ENCODE peak calls at places on chromosomes 5 and 9, in four cellular contexts. T is GM23338, I is neural progenitor cell, F is fibroblast of villous mesenchyme. J is an unnamed sample.

GRCh38 chr5:14266686-14267085 is 123.5 kb downstream of the TRIO start:
- DNase-seq in T (no peak), I (no peak), F (peak; percentile 48), J (peak; percentile 26)

GRCh38 chr5:140261403-140262171 is 41.3 kb downstream of the PFDN1 start:
- DNase-seq in T (no peak), I (no peak), F (peak; percentile 93), J (peak; percentile 86)

GRCh38 chr9:109560470-109561132 is 62.5 kb upstream of the PTPN3 start:
- DNase-seq in T (peak; percentile 74), I (peak; percentile 57), F (no peak), J (no peak)

GRCh38 chr9:23160952-23161469 is 665.0 kb downstream of the ELAVL2 start:
- DNase-seq in T (no peak), I (no peak), F (no peak), J (no peak)

GRCh38 chr9:36770025-36770424 is 197.3 kb downstream of the MELK start:
- DNase-seq in T (no peak), I (no peak), F (no peak), J (no peak)

GRCh38 chr9:90726215-90726614 is 75.4 kb upstream of the SYK start:
- DNase-seq in T (peak; percentile 73), I (peak; percentile 19), F (no peak), J (no peak)

GRCh38 chr9:84857224-84857623 is 187.7 kb downstream of the NTRK2 start:
- DNase-seq in T (no peak), I (no peak), F (no peak), J (peak; percentile 49)

GRCh38 chr9:21770877-21771560 is 31.4 kb upstream of the MTAP start:
- DNase-seq in T (no peak), I (peak; percentile 6), F (peak; percentile 60), J (peak; percentile 92)

GRCh38 chr5:87900419-87900818 is 368.2 kb downstream of the TMEM161B start:
- DNase-seq in T (no peak), I (no peak), F (peak; percentile 13), J (no peak)

GRCh38 chr5:87899109-87900100 is 369.2 kb downstream of the TMEM161B start:
- DNase-seq in T (peak; percentile 23), I (peak; percentile 88), F (peak; percentile 38), J (no peak)
- TF ChIP-seq CTCF in T (peak; percentile 39), I (peak; percentile 37), F (no peak), J (no peak)

GRCh38 chr9:32502996-32503395 is 23.0 kb downstream of the RIGI start:
- DNase-seq in T (peak; percentile 22), I (peak; percentile 29), F (no peak), J (no peak)

GRCh38 chr9:32508728-32509127 is 17.3 kb downstream of the RIGI start:
- DNase-seq in T (peak; percentile 58), I (peak; percentile 42), F (no peak), J (no peak)
- H3K4me3 ChIP-seq in T (peak overlapping the region; percentile 32), I (no peak overlapping the region), F (no peak overlapping the region), J (no peak overlapping the region)

GRCh38 chr5:122774861-122775712 is at the start of gene SNX2:
- DNase-seq in T (peak; percentile 96), I (peak; percentile 97), F (peak; percentile 85), J (peak; percentile 89)
- TF ChIP-seq CTCF in T (no peak), I (peak; percentile 40), F (no peak), J (no peak)

DNA sequence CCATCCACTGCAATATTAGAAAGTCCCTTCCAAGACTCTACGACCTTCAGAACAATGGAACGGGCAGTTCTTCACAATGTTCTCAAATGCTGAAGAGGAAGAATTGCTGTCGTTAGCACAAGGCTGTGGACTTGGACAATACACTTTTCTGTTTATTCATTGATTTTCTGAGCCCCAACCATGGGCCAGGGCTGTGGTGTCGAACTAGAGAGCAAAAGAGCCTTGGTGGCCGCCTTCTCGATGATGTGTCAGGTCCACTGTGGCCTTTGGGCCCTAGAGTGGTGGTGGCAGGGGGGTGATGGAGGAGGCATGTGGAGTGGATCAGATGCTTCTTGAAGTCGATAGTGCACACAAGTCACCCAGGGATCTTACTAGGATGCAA is 18.5 kb upstream of the KIF12 start:
- DNase-seq in T (no peak), I (no peak), F (no peak), J (no peak)
- H3K4me3 ChIP-seq in T (no peak overlapping the region), I (no peak overlapping the region), F (no peak overlapping the region), J (no peak overlapping the region)

GRCh38 chr9:136665704-136666363 is 3.1 kb downstream of the EGFL7 start:
- DNase-seq in T (peak; percentile 48), I (peak; percentile 70), F (no peak), J (no peak)
- TF ChIP-seq CTCF in T (no peak), I (no peak), F (no peak), J (no peak)

GRCh38 chr5:124645396-124645795 is 101.0 kb downstream of the ZNF608 start:
- DNase-seq in T (no peak), I (no peak), F (no peak), J (no peak)
- H3K4me3 ChIP-seq in T (no peak overlapping the region), I (no peak overlapping the region), F (no peak overlapping the region), J (no peak overlapping the region)

GRCh38 chr9:112969730-112970129 is 42.3 kb downstream of the ZNF883 start:
- DNase-seq in T (no peak), I (no peak), F (no peak), J (no peak)

GRCh38 chr9:112971415-112971814 is 40.6 kb downstream of the ZNF883 start:
- DNase-seq in T (peak; percentile 75), I (peak; percentile 54), F (peak; percentile 6), J (peak; percentile 7)

DNA sequence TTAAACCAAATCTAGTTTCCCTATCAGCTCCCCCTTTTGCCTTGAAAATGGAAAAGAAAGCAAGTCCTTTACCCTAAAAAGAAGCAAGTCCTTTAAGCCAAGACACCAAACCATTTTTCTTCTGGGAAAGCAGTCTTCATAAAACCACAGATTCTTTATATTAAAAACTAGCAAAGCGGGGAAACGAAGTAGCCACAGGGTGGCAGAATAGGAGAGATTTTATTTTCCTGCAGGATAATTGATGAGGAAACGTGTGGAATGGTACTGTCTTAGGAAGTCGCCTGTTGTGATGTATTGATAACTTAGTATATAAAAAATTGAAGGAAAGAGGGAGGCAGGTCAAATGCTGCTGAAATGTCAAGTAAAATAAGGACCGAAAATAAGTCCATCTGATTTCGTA is 41.1 kb downstream of the ZNF883 start:
- DNase-seq in T (peak; percentile 38), I (no peak), F (peak; percentile 13), J (peak; percentile 10)
- TF ChIP-seq CTCF in T (peak; percentile 50), I (no peak), F (peak; percentile 22), J (no peak)

GRCh38 chr5:90881626-90882150 is 323.1 kb downstream of the ADGRV1 start:
- DNase-seq in T (peak; percentile 46), I (peak; percentile 11), F (no peak), J (no peak)
- H3K4me3 ChIP-seq in T (no peak overlapping the region), I (no peak overlapping the region), F (no peak overlapping the region), J (no peak overlapping the region)